ENCODE peak calls at places on chromosomes 16 and 17, in eight cellular contexts. B is fibroblast of mammary gland, N is endodermal cell, D is AG04449, H is PC-9, I is HCT116, W is tibial nerve, Z is osteoblast. S is an unnamed sample.

GRCh38 chr17:78020717-78021108 is 62.2 kb downstream of the TNRC6C start:
- DNase-seq in H (no peak), B (no peak), N (no peak), W (no peak), D (no peak), Z (no peak), I (no peak), S (no peak)

GRCh38 chr17:37698132-37698615 is 46.7 kb downstream of the HNF1B start:
- DNase-seq in H (peak), I (peak), W (no peak), Z (peak), D (no peak), N (no peak), B (peak), S (no peak)

GRCh38 chr16:20674684-20675487 is 22.6 kb downstream of the ACSM1 start:
- DNase-seq in H (peak), N (peak), B (no peak), W (no peak), I (no peak), Z (no peak), D (no peak), S (peak)

GRCh38 chr17:77332981-77333685 is 192.4 kb downstream of the SEC14L1 start:
- DNase-seq in N (no peak), D (no peak), Z (peak), W (peak), B (peak), H (no peak), I (no peak), S (peak)

GRCh38 chr16:73172621-73173312 is 124.8 kb upstream of the ZFHX3 start:
- DNase-seq in H (peak), B (peak), W (peak), I (no peak), D (peak), N (peak), Z (peak), S (peak)

GRCh38 chr17:8091033-8091687 is 3.6 kb upstream of the ALOX12B start:
- DNase-seq in B (no peak), I (no peak), Z (peak), H (no peak), N (no peak), D (no peak), W (no peak), S (no peak)

GRCh38 chr16:8798535-8799157 is 1.0 kb downstream of the PMM2 start:
- DNase-seq in N (no peak), B (no peak), H (no peak), W (no peak), I (no peak), Z (no peak), D (no peak), S (peak)

GRCh38 chr16:85077576-85078125 is 34.6 kb downstream of the CIBAR2 start:
- DNase-seq in B (no peak), I (no peak), D (no peak), H (no peak), N (no peak), W (no peak), Z (peak), S (no peak)

GRCh38 chr16:30335598-30336474 is 19.3 kb downstream of the CD2BP2 start:
- DNase-seq in D (no peak), I (no peak), B (peak), N (peak), W (no peak), H (no peak), Z (peak), S (peak)

GRCh38 chr16:53358884-53359283 is 75.4 kb upstream of the RBL2 start:
- DNase-seq in H (no peak), W (no peak), D (no peak), B (no peak), Z (peak), N (no peak), I (no peak), S (no peak)

GRCh38 chr16:19245326-19245925 is 40.1 kb upstream of the CLEC19A start:
- DNase-seq in D (no peak), N (no peak), Z (no peak), B (no peak), H (no peak), W (no peak), I (no peak), S (no peak)

GRCh38 chr17:68349157-68349556 is 57.9 kb downstream of the ARSG start:
- DNase-seq in N (no peak), Z (no peak), W (no peak), H (no peak), I (no peak), D (no peak), B (no peak), S (no peak)

GRCh38 chr17:19943599-19943998 is 34.0 kb downstream of the AKAP10 start:
- DNase-seq in H (no peak), Z (no peak), D (no peak), I (no peak), N (no peak), B (no peak), W (no peak), S (no peak)

GRCh38 chr17:2478446-2478845 is 33.2 kb downstream of the METTL16 start:
- DNase-seq in H (no peak), Z (no peak), I (no peak), N (peak), D (no peak), B (no peak), W (no peak), S (no peak)

GRCh38 chr17:39761861-39762496 is 24.2 kb downstream of the GRB7 start:
- DNase-seq in W (no peak), N (peak), B (no peak), I (no peak), D (no peak), H (no peak), Z (no peak), S (peak)

GRCh38 chr17:15230866-15231265 is 34.3 kb downstream of the PMP22 start:
- DNase-seq in I (no peak), Z (no peak), N (no peak), H (no peak), D (no peak), B (no peak), W (no peak), S (no peak)

GRCh38 chr17:15232517-15232915 is 32.6 kb downstream of the PMP22 start:
- DNase-seq in W (no peak), B (peak), Z (peak), N (no peak), I (no peak), H (no peak), D (no peak), S (no peak)

GRCh38 chr17:15231851-15232516 is 33.1 kb downstream of the PMP22 start:
- DNase-seq in H (no peak), D (no peak), I (no peak), B (no peak), W (no peak), N (peak), Z (no peak), S (no peak)

GRCh38 chr17:15233971-15234370 is 31.2 kb downstream of the PMP22 start:
- DNase-seq in H (no peak), W (no peak), B (no peak), D (no peak), Z (peak), I (no peak), N (no peak), S (no peak)

DNA sequence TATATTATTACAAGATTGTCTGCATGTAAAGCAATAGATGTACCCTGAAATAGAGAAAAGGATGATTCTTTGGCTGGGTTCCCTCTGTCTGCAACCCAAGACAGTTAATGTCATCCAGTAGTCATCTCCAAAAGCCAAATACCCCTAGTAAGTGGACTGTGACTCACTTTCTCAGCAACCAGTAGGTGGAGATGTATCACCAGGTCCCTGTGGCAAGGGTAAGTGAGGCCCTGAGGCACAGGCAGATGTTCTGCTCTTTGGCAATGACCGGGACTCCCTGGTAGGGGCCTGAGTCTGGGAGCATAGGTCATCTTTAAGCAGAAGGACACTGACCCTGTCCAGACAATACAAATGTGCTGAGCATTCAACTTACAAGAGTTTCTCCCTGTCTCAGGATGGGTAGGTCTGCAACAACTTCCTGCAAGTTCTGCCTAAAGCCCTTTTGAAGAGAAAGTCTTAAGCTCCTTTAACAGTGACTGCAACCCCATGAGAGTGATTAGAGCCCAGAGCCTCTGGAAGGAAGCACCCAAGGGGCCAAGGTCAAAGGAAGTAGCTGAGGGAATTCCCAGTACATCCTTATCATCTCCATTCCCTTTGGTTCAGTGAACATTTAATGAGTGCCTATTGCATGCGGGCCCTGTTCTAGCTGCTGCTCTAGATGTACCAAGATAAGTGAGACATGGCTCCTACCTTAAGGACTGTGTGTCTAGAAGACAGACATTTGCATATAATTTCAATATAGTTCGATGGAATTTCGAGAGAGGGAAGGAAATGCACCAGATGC is 31.9 kb downstream of the PMP22 start:
- DNase-seq in I (no peak), D (peak), N (peak), Z (peak), H (no peak), B (peak), W (no peak), S (peak)
- TF ChIP-seq CTCF in I (peak), D (peak), N (peak), Z (peak), H (peak), B (peak), W (peak), S (peak)

DNA sequence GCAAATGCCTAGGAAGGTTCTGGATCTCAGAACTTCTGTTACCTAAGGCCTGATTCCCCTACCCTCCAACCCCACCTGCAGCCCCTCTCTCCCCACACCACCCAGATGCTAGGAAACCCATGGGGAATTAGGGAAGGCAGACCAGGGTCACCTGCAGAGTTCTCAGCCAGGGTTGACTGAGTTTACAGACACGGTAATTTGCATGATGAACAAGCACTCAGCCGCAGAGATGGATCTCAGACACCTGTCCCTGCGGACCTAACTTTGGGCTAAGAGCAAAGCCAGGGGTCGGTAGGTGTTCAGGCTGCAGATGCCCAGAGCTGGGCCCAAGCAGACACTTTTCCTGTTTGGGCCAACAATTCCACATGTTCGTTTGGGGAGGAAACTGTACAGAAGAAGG is 2.9 kb downstream of the ABI3 start:
- DNase-seq in W (no peak), D (no peak), H (no peak), B (no peak), Z (peak), I (no peak), N (no peak), S (no peak)
- H3K4me3 ChIP-seq in W (no peak), D (no peak), H (no peak), B (no peak), Z (no peak), I (no peak), N (no peak), S (no peak)

DNA sequence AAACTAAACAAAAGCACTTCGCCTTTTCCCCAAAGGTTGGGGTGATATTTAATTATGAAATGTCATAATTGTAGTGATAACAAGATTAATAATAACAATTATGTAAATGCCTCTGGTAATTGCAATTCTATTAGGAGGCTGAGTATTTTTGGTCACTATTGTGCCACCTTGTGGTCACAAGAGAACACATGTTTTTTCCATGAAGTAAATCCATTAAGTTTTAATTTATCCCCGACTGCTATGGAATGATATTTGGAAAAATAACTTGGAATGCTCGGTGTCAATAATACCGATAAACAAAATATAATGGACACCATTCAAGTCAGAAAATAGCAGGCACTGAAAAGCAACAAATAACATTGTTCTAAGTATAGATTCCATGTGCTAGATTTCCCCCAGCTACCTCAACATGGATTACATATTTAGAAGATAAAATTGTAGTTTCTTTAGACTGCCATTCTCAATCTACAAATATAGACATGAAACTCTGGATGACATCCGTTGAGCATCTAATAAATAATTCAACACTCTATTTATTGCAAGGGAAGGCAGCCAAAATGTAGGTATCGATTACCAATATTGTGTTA is 25.0 kb upstream of the KCNJ2 start:
- DNase-seq in Z (no peak), I (peak), D (no peak), B (peak), N (no peak), W (no peak), H (no peak), S (peak)
- TF ChIP-seq CTCF in Z (peak), I (peak), D (peak), B (peak), N (peak), W (peak), H (peak), S (peak)

GRCh38 chr17:73268582-73269328 is 7.1 kb upstream of the CPSF4L start:
- DNase-seq in D (no peak), Z (peak), W (no peak), B (no peak), I (no peak), H (no peak), N (no peak), S (no peak)

GRCh38 chr17:73262676-73263642 is 1.3 kb upstream of the CPSF4L start:
- DNase-seq in D (no peak), H (no peak), W (no peak), B (no peak), I (no peak), N (no peak), Z (peak), S (no peak)

GRCh38 chr17:73267648-73268537 is 6.2 kb upstream of the CPSF4L start:
- DNase-seq in H (peak), D (no peak), Z (peak), W (no peak), N (no peak), B (no peak), I (no peak), S (no peak)

GRCh38 chr17:73266796-73267195 is 5.1 kb upstream of the CPSF4L start:
- DNase-seq in W (no peak), D (no peak), B (no peak), I (no peak), N (no peak), Z (peak), H (no peak), S (no peak)

DNA sequence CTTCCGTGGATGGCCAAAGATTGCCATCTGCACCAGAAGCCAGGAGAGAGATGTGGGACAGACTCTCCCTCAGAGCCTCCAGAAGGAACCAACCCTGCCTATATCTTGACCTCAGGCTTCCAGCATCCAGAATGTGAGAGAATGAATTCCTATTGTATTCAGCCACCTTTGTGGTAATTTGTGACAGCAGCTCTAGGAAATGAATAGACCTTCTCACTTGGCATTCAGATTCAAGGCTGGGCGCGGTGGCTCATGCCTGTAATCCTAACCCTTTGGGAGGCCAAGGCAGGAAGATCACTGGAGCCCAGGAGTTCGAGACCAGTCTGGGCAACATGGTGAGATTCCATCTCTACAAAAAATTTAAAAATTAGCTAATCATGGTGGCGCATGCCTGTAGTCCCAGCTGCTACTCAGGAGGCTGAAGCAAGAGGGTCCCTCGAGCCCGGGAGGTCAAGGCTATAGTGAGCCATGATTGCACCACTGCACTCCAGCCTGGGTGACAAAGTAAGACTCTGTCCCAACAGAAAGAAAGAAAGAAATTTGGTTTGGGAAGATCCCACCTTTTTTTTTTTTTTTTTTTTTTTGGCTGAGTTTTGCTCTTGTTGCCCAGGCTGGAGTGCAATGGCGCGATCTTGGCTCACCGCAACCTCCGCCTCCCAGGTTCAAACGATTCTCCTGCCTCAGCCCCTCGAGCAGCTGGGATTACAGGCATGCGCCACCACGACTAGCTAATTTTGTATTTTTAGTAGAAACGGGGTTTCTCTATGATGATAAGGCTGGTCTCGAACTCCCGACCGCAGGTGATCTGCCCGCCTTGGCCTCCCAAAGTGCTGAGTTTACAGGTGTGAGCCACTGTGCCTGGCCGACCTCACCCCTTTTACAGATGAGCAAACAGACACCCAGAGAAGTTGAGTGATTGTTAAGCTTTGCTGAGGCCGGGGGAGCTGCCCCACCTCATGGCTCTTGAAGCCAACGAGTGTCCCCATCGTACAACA is 4.3 kb upstream of the CPSF4L start:
- DNase-seq in Z (peak), I (no peak), D (no peak), H (no peak), N (no peak), W (no peak), B (no peak), S (no peak)
- H3K4me3 ChIP-seq in Z (no peak), I (no peak), D (no peak), H (no peak), N (no peak), W (no peak), B (no peak), S (no peak)

DNA sequence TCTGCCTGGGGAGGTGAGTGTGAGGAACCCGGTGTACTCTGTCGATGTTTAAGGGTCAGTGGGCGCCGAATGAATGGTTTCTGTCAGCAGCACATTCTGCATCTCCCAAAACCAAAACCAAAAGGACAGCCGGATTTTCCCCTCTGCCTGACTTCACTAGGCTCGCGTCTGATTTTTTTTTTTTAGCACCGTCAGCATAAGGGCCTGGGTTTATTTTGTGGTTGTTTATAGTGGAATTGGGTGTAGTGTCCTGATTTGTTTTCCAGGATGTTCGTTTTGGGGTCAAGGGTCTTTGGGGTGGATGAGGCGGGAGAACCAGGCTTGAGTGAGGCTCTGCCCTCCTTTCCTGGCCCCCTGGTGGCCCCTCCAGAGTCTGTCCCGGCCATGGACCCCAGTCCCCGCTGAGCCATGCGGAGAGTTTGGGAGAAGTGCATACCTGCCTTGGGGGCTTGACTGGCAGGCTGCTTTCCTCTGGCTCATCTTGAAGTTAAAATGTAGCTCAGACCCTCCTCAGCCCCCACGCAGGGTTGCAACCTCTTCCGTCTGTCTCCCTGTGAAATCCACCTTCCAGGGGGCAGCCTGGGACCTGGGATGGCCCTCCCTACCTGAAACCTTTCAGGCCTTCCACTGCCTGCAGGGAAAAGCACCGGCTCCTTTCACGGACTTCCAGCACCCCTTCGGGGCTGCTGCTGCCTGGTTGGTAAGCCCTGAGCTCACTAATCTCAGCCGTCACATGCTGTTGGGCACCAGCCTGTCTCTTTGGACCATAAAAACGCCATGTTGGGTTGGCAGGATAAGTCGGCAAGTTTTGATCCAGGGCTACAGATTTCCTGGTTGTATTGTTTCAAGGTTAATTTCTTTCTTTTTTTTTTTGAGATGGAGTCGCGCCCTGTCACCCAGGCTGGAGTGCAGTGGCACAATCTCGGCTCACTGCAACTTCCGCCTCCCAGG is 60.2 kb downstream of the JPH3 start:
- DNase-seq in Z (no peak), H (no peak), D (no peak), I (no peak), B (no peak), N (no peak), W (no peak), S (no peak)
- TF ChIP-seq CTCF in Z (no peak), H (no peak), D (no peak), I (peak), B (no peak), N (peak), W (no peak), S (no peak)

S was measured in fibroblast of pulmonary artery.